ENCODE peak calls at places on chromosomes 16 and 17, in six cellular contexts. H, S, B, X, D and W are unnamed samples.

GRCh38 chr16:68915561-68915960 is 72.2 kb downstream of the TANGO6 start:
- DNase-seq in S (no peak), X (no peak), B (no peak), H (peak), D (no peak), W (no peak)

GRCh38 chr17:36593651-36594316 is 2.1 kb downstream of the DHRS11 start:
- DNase-seq in X (peak), S (no peak), H (no peak), D (no peak), B (no peak), W (no peak)

GRCh38 chr16:70255584-70255983 is 3.8 kb upstream of the EXOSC6 start:
- DNase-seq in H (no peak), X (no peak), B (no peak), S (no peak), D (no peak), W (no peak)

GRCh38 chr17:75371339-75371738 is 34.1 kb downstream of the GRB2 start:
- DNase-seq in D (no peak), H (no peak), S (no peak), X (no peak), B (no peak), W (no peak)

GRCh38 chr17:82399030-82399429 is 19.1 kb upstream of the HEXD start:
- DNase-seq in X (no peak), D (no peak), B (no peak), S (no peak), H (no peak), W (no peak)

GRCh38 chr16:261031-261691 is 14.6 kb downstream of the RGS11 start:
- DNase-seq in B (peak), X (no peak), H (no peak), S (no peak), D (no peak), W (no peak)

GRCh38 chr17:73380439-73381106 is 68.8 kb upstream of the CDC42EP4 start:
- DNase-seq in X (no peak), H (no peak), D (no peak), B (no peak), S (no peak), W (no peak)

GRCh38 chr17:76690596-76691280 is 20.0 kb downstream of the MXRA7 start:
- DNase-seq in X (no peak), B (no peak), D (no peak), H (no peak), S (no peak), W (no peak)

GRCh38 chr16:89764711-89765201 is 43.4 kb downstream of the ZNF276 start:
- DNase-seq in S (peak), H (no peak), X (no peak), D (no peak), B (no peak), W (no peak)

GRCh38 chr17:16214190-16215001 is 938 bp downstream of the NCOR1 start:
- DNase-seq in B (no peak), S (no peak), X (peak), D (no peak), H (peak), W (peak)

GRCh38 chr16:12089492-12090161 is 113.1 kb downstream of the SNX29 start:
- DNase-seq in H (no peak), X (peak), B (no peak), S (peak), D (peak), W (peak)

GRCh38 chr16:56589141-56590039 is at the start of gene MT3:
- DNase-seq in H (no peak), B (peak), X (no peak), S (peak), D (peak), W (no peak)

GRCh38 chr17:73343168-73343634 is 31.4 kb upstream of the CDC42EP4 start:
- DNase-seq in X (no peak), B (peak), H (peak), S (no peak), D (peak), W (peak)

GRCh38 chr17:77548967-77549366 is 408.2 kb downstream of the SEC14L1 start:
- DNase-seq in D (no peak), H (no peak), S (no peak), B (no peak), X (no peak), W (no peak)

GRCh38 chr16:85555549-85556455 is 57.3 kb upstream of the GSE1 start:
- DNase-seq in D (peak), S (peak), H (peak), X (peak), B (peak), W (no peak)

GRCh38 chr17:77877019-77877418 is 81.5 kb upstream of the TNRC6C start:
- DNase-seq in S (no peak), X (no peak), D (no peak), B (no peak), H (no peak), W (no peak)

GRCh38 chr17:633641-634091 is 81.0 kb downstream of the VPS53 start:
- DNase-seq in X (no peak), H (no peak), S (no peak), B (no peak), D (no peak), W (peak)

GRCh38 chr16:63789603-63790002 is 1332.3 kb downstream of the CDH11 start:
- DNase-seq in S (no peak), D (no peak), X (peak), B (no peak), H (no peak), W (peak)

GRCh38 chr17:82098939-82099765 is 1.1 kb upstream of the FASN start:
- DNase-seq in H (no peak), B (no peak), S (no peak), D (no peak), X (no peak), W (no peak)

GRCh38 chr17:40148527-40148926 is 8.2 kb downstream of the CASC3 start:
- DNase-seq in S (no peak), D (no peak), B (no peak), X (no peak), H (no peak), W (no peak)

GRCh38 chr17:37147301-37147812 is 198.6 kb downstream of the AATF start:
- DNase-seq in H (peak), S (no peak), B (peak), X (peak), D (no peak), W (peak)